ENCODE peak calls at places on chromosomes 5 and 9, in ten cellular contexts. L, E, U, H, N, Q, I, D, M and R are unnamed samples.

GRCh38 chr5:151904127-151904526 is 20.5 kb downstream of the GLRA1 start:
- DNase-seq in L (no peak), E (no peak), U (no peak), H (no peak), N (no peak), Q (no peak), I (no peak), D (no peak), M (no peak), R (no peak)

GRCh38 chr5:151686673-151687378 is at the start of gene SPARC:
- DNase-seq in L (peak), E (no peak), U (peak), H (no peak), N (no peak), Q (peak), I (peak), D (no peak), M (no peak), R (no peak)

GRCh38 chr5:54311178-54311811 is 922 bp upstream of the ARL15 start:
- DNase-seq in L (no peak), E (no peak), U (no peak), H (no peak), N (no peak), Q (peak), I (peak), D (no peak), M (peak), R (no peak)

GRCh38 chr5:151719228-151719861 is 32.6 kb upstream of the SPARC start:
- DNase-seq in L (no peak), E (no peak), U (no peak), H (peak), N (no peak), Q (no peak), I (peak), D (no peak), M (no peak), R (no peak)

GRCh38 chr9:5608298-5609254 is 20.3 kb upstream of the RIC1 start:
- DNase-seq in L (no peak), E (no peak), U (no peak), H (no peak), N (no peak), Q (peak), I (no peak), D (no peak), M (no peak), R (no peak)

GRCh38 chr5:566636-567309 is 42.5 kb upstream of the SLC9A3 start:
- DNase-seq in L (no peak), E (no peak), U (no peak), H (no peak), N (no peak), Q (no peak), I (no peak), D (no peak), M (no peak), R (no peak)

GRCh38 chr5:180332051-180332517 is 21.1 kb downstream of the GFPT2 start:
- DNase-seq in L (no peak), E (no peak), U (no peak), H (no peak), N (no peak), Q (no peak), I (no peak), D (no peak), M (no peak), R (no peak)

GRCh38 chr5:8726383-8727036 is 819.4 kb downstream of the SEMA5A start:
- DNase-seq in L (no peak), E (no peak), U (peak), H (peak), N (no peak), Q (no peak), I (no peak), D (no peak), M (no peak), R (no peak)

GRCh38 chr5:171596391-171596878 is 177.0 kb downstream of the FGF18 start:
- DNase-seq in L (peak), E (no peak), U (no peak), H (no peak), N (no peak), Q (no peak), I (peak), D (no peak), M (no peak), R (no peak)